ENCODE peak calls at places on chromosomes 2 and 18, in five cellular contexts. One of them, this sample, is unnamed.

GRCh38 chr2:163428187-163428586 is 307.6 kb downstream of the FIGN start:
- DNase-seq in CD8-positive, alpha-beta memory T cell: no peak
- DNase-seq in AG04450: no peak
- DNase-seq in GM12865: no peak
- DNase-seq in tibial nerve: no peak
- DNase-seq in this sample: no peak

GRCh38 chr2:9247786-9248185 is 41.2 kb downstream of the ASAP2 start:
- DNase-seq in GM12865: no peak
- DNase-seq in AG04450: no peak
- DNase-seq in CD8-positive, alpha-beta memory T cell: no peak
- DNase-seq in tibial nerve: no peak
- DNase-seq in this sample: no peak

GRCh38 chr18:57925706-57926105 is 118.3 kb upstream of the NEDD4L start:
- DNase-seq in CD8-positive, alpha-beta memory T cell: no peak
- DNase-seq in tibial nerve: no peak
- DNase-seq in AG04450: peak
- DNase-seq in GM12865: no peak
- DNase-seq in this sample: no peak

GRCh38 chr2:157056200-157056676 is 201.3 kb upstream of the GALNT5 start:
- DNase-seq in AG04450: peak
- DNase-seq in tibial nerve: peak
- DNase-seq in CD8-positive, alpha-beta memory T cell: no peak
- DNase-seq in GM12865: no peak
- DNase-seq in this sample: peak

GRCh38 chr2:197209742-197210408 is 100.7 kb downstream of the ANKRD44 start:
- DNase-seq in tibial nerve: no peak
- DNase-seq in CD8-positive, alpha-beta memory T cell: peak
- DNase-seq in AG04450: no peak
- DNase-seq in GM12865: peak
- DNase-seq in this sample: no peak

GRCh38 chr2:233100192-233100998 is 40.3 kb downstream of the INPP5D start:
- DNase-seq in tibial nerve: no peak
- DNase-seq in GM12865: peak
- DNase-seq in AG04450: no peak
- DNase-seq in CD8-positive, alpha-beta memory T cell: peak
- DNase-seq in this sample: no peak

GRCh38 chr2:181954538-181954883 is 31.1 kb upstream of the PPP1R1C start:
- DNase-seq in GM12865: no peak
- DNase-seq in tibial nerve: no peak
- DNase-seq in CD8-positive, alpha-beta memory T cell: no peak
- DNase-seq in AG04450: no peak
- DNase-seq in this sample: no peak

GRCh38 chr2:7096726-7097352 is 179.6 kb downstream of the RNF144A start:
- DNase-seq in tibial nerve: no peak
- DNase-seq in CD8-positive, alpha-beta memory T cell: no peak
- DNase-seq in AG04450: no peak
- DNase-seq in GM12865: no peak
- DNase-seq in this sample: no peak

GRCh38 chr2:231707625-231708049 is 688 bp upstream of the PTMA start:
- DNase-seq in CD8-positive, alpha-beta memory T cell: no peak
- DNase-seq in AG04450: no peak
- DNase-seq in tibial nerve: peak
- DNase-seq in GM12865: peak
- DNase-seq in this sample: no peak

GRCh38 chr18:62897153-62897552 is 181.8 kb downstream of the PHLPP1 start:
- DNase-seq in tibial nerve: no peak
- DNase-seq in GM12865: no peak
- DNase-seq in CD8-positive, alpha-beta memory T cell: no peak
- DNase-seq in AG04450: no peak
- DNase-seq in this sample: no peak

GRCh38 chr2:98444436-98445166 is at the start of gene INPP4A:
- DNase-seq in AG04450: no peak
- DNase-seq in tibial nerve: no peak
- DNase-seq in CD8-positive, alpha-beta memory T cell: peak
- DNase-seq in GM12865: peak
- DNase-seq in this sample: no peak

GRCh38 chr2:120541553-120541932 is 194.1 kb upstream of the GLI2 start:
- DNase-seq in tibial nerve: no peak
- DNase-seq in AG04450: no peak
- DNase-seq in GM12865: no peak
- DNase-seq in CD8-positive, alpha-beta memory T cell: no peak
- DNase-seq in this sample: no peak

GRCh38 chr2:241774419-241775222 is 2.0 kb upstream of the GAL3ST2 start:
- DNase-seq in tibial nerve: no peak
- DNase-seq in GM12865: no peak
- DNase-seq in AG04450: peak
- DNase-seq in CD8-positive, alpha-beta memory T cell: no peak
- DNase-seq in this sample: peak

GRCh38 chr2:207163815-207164747 is 1.7 kb downstream of the KLF7 start:
- DNase-seq in CD8-positive, alpha-beta memory T cell: peak
- DNase-seq in GM12865: peak
- DNase-seq in AG04450: no peak
- DNase-seq in tibial nerve: peak
- DNase-seq in this sample: no peak

GRCh38 chr2:195477996-195478382 is 179.0 kb upstream of the SLC39A10 start:
- DNase-seq in GM12865: no peak
- DNase-seq in tibial nerve: no peak
- DNase-seq in AG04450: no peak
- DNase-seq in CD8-positive, alpha-beta memory T cell: no peak
- DNase-seq in this sample: peak

GRCh38 chr2:240269886-240270285 is 129.4 kb upstream of the OTOS start:
- DNase-seq in tibial nerve: no peak
- DNase-seq in CD8-positive, alpha-beta memory T cell: no peak
- DNase-seq in GM12865: no peak
- DNase-seq in AG04450: no peak
- DNase-seq in this sample: no peak

GRCh38 chr2:23669413-23670244 is 257.3 kb downstream of the ATAD2B start:
- DNase-seq in AG04450: no peak
- DNase-seq in GM12865: no peak
- DNase-seq in tibial nerve: peak
- DNase-seq in CD8-positive, alpha-beta memory T cell: no peak
- DNase-seq in this sample: peak

GRCh38 chr18:44744206-44745180 is 63.8 kb downstream of the SETBP1 start:
- DNase-seq in tibial nerve: no peak
- DNase-seq in AG04450: no peak
- DNase-seq in CD8-positive, alpha-beta memory T cell: no peak
- DNase-seq in GM12865: no peak
- DNase-seq in this sample: no peak

GRCh38 chr2:100935372-100935752 is 66.7 kb upstream of the RPL31 start:
- DNase-seq in tibial nerve: no peak
- DNase-seq in CD8-positive, alpha-beta memory T cell: no peak
- DNase-seq in GM12865: no peak
- DNase-seq in AG04450: peak
- DNase-seq in this sample: no peak

GRCh38 chr18:75158465-75159237 is 50.3 kb downstream of the PTGR3 start:
- DNase-seq in AG04450: no peak
- DNase-seq in GM12865: no peak
- DNase-seq in CD8-positive, alpha-beta memory T cell: no peak
- DNase-seq in tibial nerve: no peak
- DNase-seq in this sample: no peak

GRCh38 chr2:46369783-46370182 is 72.6 kb downstream of the EPAS1 start:
- DNase-seq in AG04450: no peak
- DNase-seq in GM12865: no peak
- DNase-seq in CD8-positive, alpha-beta memory T cell: no peak
- DNase-seq in tibial nerve: no peak
- DNase-seq in this sample: no peak

GRCh38 chr2:66334237-66335054 is 100.5 kb upstream of the MEIS1 start:
- DNase-seq in CD8-positive, alpha-beta memory T cell: no peak
- DNase-seq in AG04450: no peak
- DNase-seq in GM12865: no peak
- DNase-seq in tibial nerve: no peak
- DNase-seq in this sample: no peak

GRCh38 chr18:961644-962355 is 57.1 kb downstream of the ADCYAP1 start:
- DNase-seq in tibial nerve: peak
- DNase-seq in CD8-positive, alpha-beta memory T cell: peak
- DNase-seq in GM12865: peak
- DNase-seq in AG04450: peak
- DNase-seq in this sample: no peak

GRCh38 chr2:86809481-86810121 is 18.9 kb upstream of the CD8A start:
- DNase-seq in tibial nerve: no peak
- DNase-seq in CD8-positive, alpha-beta memory T cell: peak
- DNase-seq in GM12865: no peak
- DNase-seq in AG04450: no peak
- DNase-seq in this sample: no peak

GRCh38 chr18:79953921-79954651 is 2.6 kb upstream of the SLC66A2 start:
- DNase-seq in CD8-positive, alpha-beta memory T cell: no peak
- DNase-seq in tibial nerve: no peak
- DNase-seq in AG04450: no peak
- DNase-seq in GM12865: peak
- DNase-seq in this sample: no peak

GRCh38 chr18:57434177-57434535 is 1.0 kb upstream of the ONECUT2 start:
- DNase-seq in tibial nerve: no peak
- DNase-seq in AG04450: no peak
- DNase-seq in GM12865: no peak
- DNase-seq in CD8-positive, alpha-beta memory T cell: no peak
- DNase-seq in this sample: no peak

GRCh38 chr2:99865818-99866676 is 276.3 kb downstream of the AFF3 start:
- DNase-seq in AG04450: no peak
- DNase-seq in tibial nerve: no peak
- DNase-seq in GM12865: no peak
- DNase-seq in CD8-positive, alpha-beta memory T cell: no peak
- DNase-seq in this sample: no peak

GRCh38 chr2:80499095-80499494 is 194.5 kb upstream of the LRRTM1 start:
- DNase-seq in GM12865: peak
- DNase-seq in AG04450: peak
- DNase-seq in CD8-positive, alpha-beta memory T cell: no peak
- DNase-seq in tibial nerve: peak
- DNase-seq in this sample: peak

GRCh38 chr2:8170552-8170951 is 511.3 kb upstream of the ID2 start:
- DNase-seq in CD8-positive, alpha-beta memory T cell: no peak
- DNase-seq in AG04450: no peak
- DNase-seq in tibial nerve: no peak
- DNase-seq in GM12865: no peak
- DNase-seq in this sample: no peak

GRCh38 chr2:216070195-216070594 is 11.4 kb downstream of the PECR start:
- DNase-seq in tibial nerve: no peak
- DNase-seq in GM12865: no peak
- DNase-seq in AG04450: no peak
- DNase-seq in CD8-positive, alpha-beta memory T cell: no peak
- DNase-seq in this sample: no peak

GRCh38 chr2:122203523-122203922 is 448.1 kb downstream of the TSN start:
- DNase-seq in GM12865: no peak
- DNase-seq in CD8-positive, alpha-beta memory T cell: no peak
- DNase-seq in AG04450: no peak
- DNase-seq in tibial nerve: no peak
- DNase-seq in this sample: peak

GRCh38 chr2:217054791-217055190 is 194.9 kb upstream of the TNP1 start:
- DNase-seq in GM12865: peak
- DNase-seq in tibial nerve: no peak
- DNase-seq in CD8-positive, alpha-beta memory T cell: no peak
- DNase-seq in AG04450: no peak
- DNase-seq in this sample: no peak

DNA sequence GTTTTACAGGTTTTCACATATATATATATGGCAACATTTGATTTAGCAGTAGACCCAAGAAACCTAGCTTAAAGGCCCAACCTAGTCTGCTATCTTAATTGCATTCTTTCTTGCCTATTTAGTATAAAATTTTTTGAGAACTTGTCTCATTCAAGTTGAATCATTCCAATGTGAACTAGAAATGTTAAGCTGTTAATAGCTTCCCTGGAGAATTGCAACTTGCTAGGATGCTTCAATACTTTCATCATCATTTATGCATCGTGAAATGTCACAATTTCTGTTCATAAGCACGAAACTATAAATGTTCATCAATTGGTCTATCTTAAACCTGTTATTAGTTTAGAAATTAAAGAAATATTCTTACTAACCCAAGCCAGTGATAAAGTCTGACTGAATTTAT is 217.6 kb downstream of the BABAM2 start:
- DNase-seq in CD8-positive, alpha-beta memory T cell: no peak
- DNase-seq in AG04450: no peak
- DNase-seq in GM12865: no peak
- DNase-seq in tibial nerve: no peak
- DNase-seq in this sample: no peak
- H3K4me3 ChIP-seq in CD8-positive, alpha-beta memory T cell: no peak
- H3K4me3 ChIP-seq in AG04450: no peak
- H3K4me3 ChIP-seq in GM12865: no peak
- H3K4me3 ChIP-seq in tibial nerve: no peak
- H3K4me3 ChIP-seq in this sample: no peak

DNA sequence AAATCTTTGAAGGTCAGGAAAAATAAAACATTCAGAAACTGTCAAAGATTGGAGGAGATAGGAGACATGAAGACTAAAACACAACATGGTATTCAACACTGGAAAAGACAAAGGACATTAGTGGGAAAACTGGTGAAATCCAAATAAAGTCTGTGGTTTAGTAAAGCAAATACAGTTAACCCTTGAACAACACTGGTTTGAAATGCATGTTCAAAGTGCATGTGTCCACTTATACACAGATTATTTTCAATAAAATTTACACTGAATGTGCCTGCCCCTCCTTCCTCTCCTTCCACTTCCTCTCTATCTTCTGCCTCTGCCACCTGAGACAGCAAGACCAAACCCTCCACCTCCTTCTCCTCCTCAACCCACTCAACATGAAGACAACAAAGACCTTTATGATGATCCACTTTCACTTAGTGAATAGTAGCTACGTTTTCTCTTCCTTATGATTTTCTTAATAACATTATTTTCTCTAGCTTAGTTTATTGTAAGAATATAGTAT is 14.5 kb downstream of the OLA1 start:
- DNase-seq in AG04450: no peak
- DNase-seq in tibial nerve: no peak
- DNase-seq in CD8-positive, alpha-beta memory T cell: no peak
- DNase-seq in GM12865: no peak
- DNase-seq in this sample: no peak
- H3K4me3 ChIP-seq in AG04450: no peak
- H3K4me3 ChIP-seq in tibial nerve: no peak
- H3K4me3 ChIP-seq in CD8-positive, alpha-beta memory T cell: no peak
- H3K4me3 ChIP-seq in GM12865: no peak
- H3K4me3 ChIP-seq in this sample: no peak

GRCh38 chr2:5668682-5669267 is 23.4 kb upstream of the SOX11 start:
- DNase-seq in CD8-positive, alpha-beta memory T cell: no peak
- DNase-seq in tibial nerve: no peak
- DNase-seq in GM12865: no peak
- DNase-seq in AG04450: no peak
- DNase-seq in this sample: no peak

GRCh38 chr2:5677133-5677532 is 15.1 kb upstream of the SOX11 start:
- DNase-seq in GM12865: no peak
- DNase-seq in AG04450: no peak
- DNase-seq in CD8-positive, alpha-beta memory T cell: no peak
- DNase-seq in tibial nerve: no peak
- DNase-seq in this sample: no peak

GRCh38 chr2:5673861-5674240 is 18.3 kb upstream of the SOX11 start:
- DNase-seq in GM12865: no peak
- DNase-seq in tibial nerve: no peak
- DNase-seq in AG04450: no peak
- DNase-seq in CD8-positive, alpha-beta memory T cell: no peak
- DNase-seq in this sample: no peak

GRCh38 chr2:5672749-5673147 is 19.4 kb upstream of the SOX11 start:
- DNase-seq in CD8-positive, alpha-beta memory T cell: no peak
- DNase-seq in tibial nerve: no peak
- DNase-seq in AG04450: no peak
- DNase-seq in GM12865: no peak
- DNase-seq in this sample: no peak

GRCh38 chr2:5673148-5673860 is 18.9 kb upstream of the SOX11 start:
- DNase-seq in tibial nerve: no peak
- DNase-seq in CD8-positive, alpha-beta memory T cell: no peak
- DNase-seq in GM12865: no peak
- DNase-seq in AG04450: no peak
- DNase-seq in this sample: no peak
- H3K4me3 ChIP-seq in tibial nerve: no peak
- H3K4me3 ChIP-seq in CD8-positive, alpha-beta memory T cell: no peak
- H3K4me3 ChIP-seq in GM12865: no peak
- H3K4me3 ChIP-seq in AG04450: peak
- H3K4me3 ChIP-seq in this sample: peak

GRCh38 chr18:48933578-48934399 is 17.0 kb downstream of the SMAD7 start:
- DNase-seq in tibial nerve: no peak
- DNase-seq in AG04450: no peak
- DNase-seq in GM12865: peak
- DNase-seq in CD8-positive, alpha-beta memory T cell: no peak
- DNase-seq in this sample: no peak
- H3K4me3 ChIP-seq in tibial nerve: no peak
- H3K4me3 ChIP-seq in AG04450: no peak
- H3K4me3 ChIP-seq in GM12865: peak
- H3K4me3 ChIP-seq in CD8-positive, alpha-beta memory T cell: peak
- H3K4me3 ChIP-seq in this sample: no peak